ENCODE peak calls at places on chromosomes 6 and 20, in nine cellular contexts. G is suprapubic skin, B is A549, X is upper lobe of left lung, R is HepG2, C is K562, K is ovary, F is tibial nerve, P is stomach. W is an unnamed sample.

GRCh38 chr20:48295966-48296421 is 510.7 kb upstream of the SULF2 start:
- DNase-seq in R (peak; percentile 41), P (no peak), G (no peak), K (no peak), F (no peak), B (no peak), X (no peak), C (no peak), W (no peak)

GRCh38 chr6:35294308-35294945 is 3.2 kb upstream of the DEF6 start:
- DNase-seq in K (no peak), X (peak; percentile 64), P (peak; percentile 56), B (peak; percentile 45), R (peak; percentile 62), C (peak; percentile 75), F (no peak), G (no peak), W (peak; percentile 86)

GRCh38 chr20:57390604-57391438 is at the start of gene RBM38:
- DNase-seq in K (peak; percentile 70), G (no peak), F (no peak), B (peak; percentile 67), R (peak; percentile 56), P (peak; percentile 74), X (peak; percentile 75), C (peak; percentile 92), W (peak; percentile 99)

GRCh38 chr6:122063090-122063489 is 336.4 kb upstream of the HSF2 start:
- DNase-seq in K (no peak), B (no peak), G (no peak), P (no peak), F (no peak), C (no peak), X (no peak), R (no peak), W (no peak)

GRCh38 chr6:34063641-34064040 is 82.2 kb downstream of the GRM4 start:
- DNase-seq in G (no peak), C (no peak), K (no peak), B (no peak), X (no peak), F (no peak), R (no peak), P (no peak), W (no peak)

GRCh38 chr6:125753218-125753936 is 3.9 kb downstream of the HEY2 start:
- DNase-seq in P (no peak), R (peak; percentile 33), G (no peak), C (peak; percentile 36), F (no peak), B (peak; percentile 39), X (no peak), K (no peak), W (no peak)

GRCh38 chr20:22700387-22700786 is 116.0 kb upstream of the FOXA2 start:
- DNase-seq in G (no peak), X (no peak), R (no peak), P (no peak), F (no peak), C (no peak), B (no peak), K (no peak), W (no peak)

GRCh38 chr20:3168079-3168828 is 5.1 kb downstream of the LZTS3 start:
- DNase-seq in B (no peak), C (no peak), R (peak; percentile 86), X (peak; percentile 78), P (peak; percentile 78), G (no peak), F (no peak), K (no peak), W (peak; percentile 44)

GRCh38 chr6:27650620-27651370 is 177.9 kb upstream of the ZNF184 start:
- DNase-seq in C (peak; percentile 93), X (no peak), K (no peak), B (peak; percentile 88), G (no peak), F (no peak), P (no peak), R (peak; percentile 81), W (peak; percentile 61)

GRCh38 chr20:51526105-51526470 is 16.4 kb downstream of the NFATC2 start:
- DNase-seq in C (no peak), G (no peak), B (no peak), F (no peak), R (no peak), K (no peak), X (no peak), P (no peak), W (no peak)

GRCh38 chr6:386688-387266 is 4.8 kb upstream of the IRF4 start:
- DNase-seq in R (no peak), K (no peak), P (no peak), C (no peak), F (no peak), X (no peak), G (no peak), B (no peak), W (no peak)

GRCh38 chr6:110880651-110881050 is 6.1 kb downstream of the AMD1 start:
- DNase-seq in X (no peak), F (no peak), P (no peak), R (no peak), B (no peak), C (no peak), K (no peak), G (no peak), W (no peak)

GRCh38 chr6:150169609-150170008 is 26.8 kb downstream of the PPP1R14C start:
- DNase-seq in G (no peak), C (peak; percentile 40), R (no peak), B (no peak), F (no peak), P (no peak), X (no peak), K (no peak), W (no peak)

GRCh38 chr6:40472354-40472753 is 114.8 kb downstream of the LRFN2 start:
- DNase-seq in X (no peak), R (no peak), G (no peak), F (no peak), K (no peak), P (no peak), C (no peak), B (no peak), W (no peak)

GRCh38 chr6:37324131-37325033 is 29.4 kb upstream of the RNF8 start:
- DNase-seq in B (no peak), R (no peak), X (no peak), G (no peak), C (no peak), K (no peak), F (no peak), P (no peak), W (no peak)

GRCh38 chr20:52060794-52061714 is 130.5 kb downstream of the ZFP64 start:
- DNase-seq in X (no peak), R (peak; percentile 71), C (peak; percentile 1), B (peak; percentile 70), G (no peak), K (no peak), P (no peak), F (no peak), W (peak; percentile 27)

GRCh38 chr20:57464642-57465211 is 60.2 kb downstream of the CTCFL start:
- DNase-seq in R (peak; percentile 81), B (peak; percentile 71), P (no peak), K (no peak), C (peak; percentile 67), G (no peak), F (no peak), X (peak; percentile 60), W (no peak)

GRCh38 chr6:143375022-143375585 is 75.4 kb downstream of the ADAT2 start:
- DNase-seq in G (no peak), F (no peak), K (no peak), B (no peak), X (no peak), R (no peak), C (no peak), P (no peak), W (no peak)

GRCh38 chr6:54801669-54802068 is 44.9 kb upstream of the FAM83B start:
- DNase-seq in X (no peak), R (no peak), G (no peak), F (no peak), B (peak; percentile 6), C (no peak), P (no peak), K (no peak), W (no peak)

GRCh38 chr6:117928833-117929232 is 21.8 kb downstream of the SLC35F1 start:
- DNase-seq in P (no peak), R (no peak), X (no peak), C (no peak), G (no peak), F (no peak), K (no peak), B (no peak), W (no peak)

GRCh38 chr6:149127212-149127611 is 190.3 kb upstream of the TAB2 start:
- DNase-seq in X (no peak), P (no peak), C (no peak), R (no peak), G (no peak), F (no peak), K (no peak), B (no peak), W (no peak)

GRCh38 chr20:11112837-11113236 is 439.0 kb upstream of the JAG1 start:
- DNase-seq in X (no peak), K (no peak), P (no peak), G (no peak), F (no peak), C (no peak), B (no peak), R (no peak), W (no peak)

GRCh38 chr6:131967948-131968347 is 16.8 kb upstream of the CCN2 start:
- DNase-seq in P (no peak), G (no peak), F (no peak), X (no peak), R (no peak), C (no peak), B (no peak), K (no peak), W (no peak)
- TF ChIP-seq EP300 in P (no peak), G (no peak), F (no peak), X (no peak), R (no peak), C (no peak), B (no peak), K (no peak), W (no peak)

GRCh38 chr20:4797275-4797674 is 75.6 kb downstream of the PRND start:
- DNase-seq in P (no peak), X (no peak), R (no peak), C (no peak), F (no peak), K (no peak), G (no peak), B (no peak), W (no peak)
- H3K9me3 ChIP-seq in P (peaks cover 8% of the 10 kb centered on the region), X (peaks cover 3% of the 10 kb centered on the region), R (peaks cover 14% of the 10 kb centered on the region), C (no peaks in the 10 kb centered on the region), F (peaks cover 12% of the 10 kb centered on the region), K (no peaks in the 10 kb centered on the region), G (no peaks in the 10 kb centered on the region), B (peaks cover 17% of the 10 kb centered on the region), W (no peaks in the 10 kb centered on the region)

DNA sequence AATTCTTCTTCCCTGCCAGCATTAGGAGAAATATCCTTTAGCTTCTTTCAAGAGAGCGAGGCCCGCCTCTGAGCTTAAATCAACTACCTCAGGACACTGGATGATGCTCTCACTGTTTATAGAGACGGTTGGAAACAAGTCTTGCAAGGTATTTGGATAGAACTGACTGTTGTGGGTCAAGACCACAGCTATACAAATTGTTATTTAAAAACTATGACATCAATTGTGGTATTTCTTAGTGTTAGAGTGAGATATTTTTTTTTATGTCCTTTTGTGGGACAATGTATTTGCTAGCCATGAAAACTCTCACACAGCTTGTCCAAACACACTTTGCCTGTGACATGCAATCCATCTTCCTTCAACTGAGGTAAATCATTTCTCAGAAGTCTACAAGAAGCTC is 136.3 kb upstream of the PHACTR1 start:
- DNase-seq in B (no peak), K (no peak), X (no peak), F (no peak), C (no peak), P (no peak), R (no peak), G (no peak), W (no peak)
- TF ChIP-seq CTCF in B (no peak), K (no peak), X (no peak), F (no peak), C (no peak), P (no peak), R (no peak), G (no peak), W (no peak)

GRCh38 chr20:1800777-1801176 is 94.4 kb upstream of the SIRPA start:
- DNase-seq in R (no peak), B (peak; percentile 56), G (no peak), F (no peak), P (no peak), C (peak; percentile 2), X (no peak), K (no peak), W (peak; percentile 43)
- TF ChIP-seq EP300 in R (no peak), B (no peak), G (no peak), F (no peak), P (no peak), C (no peak), X (no peak), K (no peak), W (no peak)